ENCODE peak calls at places on chromosomes 12 and 14, in five cellular contexts. B is adrenal gland, J is tibial artery, L is pancreas, V is BJ. K is an unnamed sample.

GRCh38 chr12:130281157-130281799 is 56.4 kb upstream of the PIWIL1 start:
- DNase-seq in B (no peak), J (no peak), V (no peak), L (peak; percentile 23), K (no peak)

GRCh38 chr12:57093412-57094193 is 4.7 kb downstream of the NAB2 start:
- DNase-seq in V (no peak), L (peak; percentile 56), B (peak; percentile 84), J (peak; percentile 77), K (peak; percentile 59)

GRCh38 chr12:100860611-100861010 is 66.0 kb downstream of the ANO4 start:
- DNase-seq in V (no peak), B (peak; percentile 25), L (no peak), J (no peak), K (no peak)

GRCh38 chr14:105055736-105056302 is 9.4 kb downstream of the GPR132 start:
- DNase-seq in L (no peak), J (no peak), B (no peak), V (no peak), K (no peak)

GRCh38 chr14:61615743-61616523 is 79.4 kb upstream of the HIF1A start:
- DNase-seq in L (no peak), J (no peak), B (no peak), V (no peak), K (no peak)

GRCh38 chr14:55707365-55707804 is 127.4 kb downstream of the KTN1 start:
- DNase-seq in J (no peak), V (no peak), B (no peak), L (no peak), K (no peak)

GRCh38 chr12:105899589-105899988 is 239.2 kb downstream of the NUAK1 start:
- DNase-seq in J (no peak), V (no peak), L (no peak), B (no peak), K (no peak)

GRCh38 chr12:121507245-121507644 is 73.6 kb downstream of the KDM2B start:
- DNase-seq in B (no peak), L (no peak), J (no peak), V (no peak), K (no peak)

GRCh38 chr12:72346331-72346944 is 74.3 kb downstream of the TRHDE start:
- DNase-seq in B (peak; percentile 39), J (peak; percentile 22), V (no peak), L (peak; percentile 83), K (peak; percentile 75)

GRCh38 chr14:50714452-50715073 is 46.5 kb upstream of the SAV1 start:
- DNase-seq in J (no peak), V (no peak), B (no peak), L (no peak), K (no peak)

GRCh38 chr12:75389061-75389460 is 1.8 kb upstream of the GLIPR1L2 start:
- DNase-seq in V (no peak), J (no peak), B (no peak), L (no peak), K (no peak)

GRCh38 chr12:95337176-95337575 is 119.6 kb downstream of the VEZT start:
- DNase-seq in J (no peak), B (no peak), V (peak; percentile 62), L (no peak), K (no peak)

GRCh38 chr12:104873374-104873773 is 84.7 kb downstream of the SLC41A2 start:
- DNase-seq in J (no peak), L (no peak), B (no peak), V (no peak), K (no peak)

GRCh38 chr12:15629761-15630160 is 159.4 kb downstream of the EPS8 start:
- DNase-seq in L (no peak), V (no peak), B (no peak), J (no peak), K (no peak)

GRCh38 chr12:129531004-129531403 is 372.8 kb downstream of the TMEM132D start:
- DNase-seq in B (no peak), L (peak; percentile 34), V (no peak), J (no peak), K (peak; percentile 51)

GRCh38 chr12:98738539-98738938 is 93.4 kb downstream of the APAF1 start:
- DNase-seq in J (no peak), V (no peak), L (no peak), B (no peak), K (no peak)

GRCh38 chr14:67079836-67080235 is 109.4 kb upstream of the GARIN2 start:
- DNase-seq in L (no peak), V (no peak), B (no peak), J (no peak), K (no peak)

GRCh38 chr14:48973136-48973535 is 613.0 kb downstream of the RPS29 start:
- DNase-seq in L (no peak), B (no peak), J (no peak), V (no peak), K (no peak)

GRCh38 chr14:61119006-61119405 is 138.0 kb downstream of the SLC38A6 start:
- DNase-seq in L (no peak), B (no peak), V (no peak), J (no peak), K (no peak)

GRCh38 chr12:97561321-97562230 is 99.0 kb downstream of the RMST start:
- DNase-seq in J (no peak), L (no peak), V (no peak), B (no peak), K (no peak)

GRCh38 chr12:25800101-25800500 is 158.4 kb upstream of the RASSF8 start:
- DNase-seq in J (no peak), L (no peak), B (no peak), V (no peak), K (no peak)

GRCh38 chr14:56814468-56815074 is 4.3 kb upstream of the OTX2 start:
- DNase-seq in L (no peak), B (no peak), J (no peak), V (no peak), K (no peak)

GRCh38 chr12:19035552-19035951 is 94.0 kb upstream of the PLEKHA5 start:
- DNase-seq in B (no peak), L (no peak), V (peak; percentile 52), J (no peak), K (no peak)

GRCh38 chr14:55430024-55430690 is 10.3 kb downstream of the TBPL2 start:
- DNase-seq in B (no peak), L (peak; percentile 36), V (peak; percentile 32), J (no peak), K (peak; percentile 69)

GRCh38 chr12:132478845-132479244 is 11.1 kb upstream of the FBRSL1 start:
- DNase-seq in B (no peak), J (no peak), L (no peak), V (no peak), K (no peak)

GRCh38 chr14:54291491-54292191 is 105.2 kb upstream of the CDKN3 start:
- DNase-seq in L (no peak), V (no peak), J (no peak), B (no peak), K (peak; percentile 56)

GRCh38 chr12:112836736-112837628 is 45.4 kb downstream of the RPH3A start:
- DNase-seq in L (no peak), B (no peak), J (no peak), V (no peak), K (no peak)

GRCh38 chr12:49912846-49913245 is 9.1 kb upstream of the FAIM2 start:
- DNase-seq in B (no peak), V (no peak), J (no peak), L (no peak), K (no peak)

GRCh38 chr12:60830381-60830780 is 1234.6 kb downstream of the SLC16A7 start:
- DNase-seq in B (no peak), J (no peak), V (no peak), L (no peak), K (no peak)

GRCh38 chr12:107734139-107734538 is 26.8 kb downstream of the PRDM4 start:
- DNase-seq in V (no peak), L (no peak), J (no peak), B (no peak), K (no peak)

GRCh38 chr14:32710351-32711102 is 228.2 kb upstream of the NPAS3 start:
- DNase-seq in B (no peak), J (no peak), V (no peak), L (no peak), K (no peak)

GRCh38 chr14:98218213-98218612 is 1053.8 kb downstream of the BCL11B start:
- DNase-seq in B (no peak), V (no peak), L (no peak), J (no peak), K (no peak)

GRCh38 chr12:92596388-92596787 is 106.4 kb upstream of the PLEKHG7 start:
- DNase-seq in L (no peak), B (no peak), J (no peak), V (no peak), K (no peak)

GRCh38 chr14:96666088-96666487 is 131.1 kb upstream of the VRK1 start:
- DNase-seq in L (no peak), J (no peak), B (no peak), V (no peak), K (no peak)

GRCh38 chr12:90888316-90888715 is 66.7 kb downstream of the CCER1 start:
- DNase-seq in J (no peak), B (no peak), L (no peak), V (no peak), K (no peak)

DNA sequence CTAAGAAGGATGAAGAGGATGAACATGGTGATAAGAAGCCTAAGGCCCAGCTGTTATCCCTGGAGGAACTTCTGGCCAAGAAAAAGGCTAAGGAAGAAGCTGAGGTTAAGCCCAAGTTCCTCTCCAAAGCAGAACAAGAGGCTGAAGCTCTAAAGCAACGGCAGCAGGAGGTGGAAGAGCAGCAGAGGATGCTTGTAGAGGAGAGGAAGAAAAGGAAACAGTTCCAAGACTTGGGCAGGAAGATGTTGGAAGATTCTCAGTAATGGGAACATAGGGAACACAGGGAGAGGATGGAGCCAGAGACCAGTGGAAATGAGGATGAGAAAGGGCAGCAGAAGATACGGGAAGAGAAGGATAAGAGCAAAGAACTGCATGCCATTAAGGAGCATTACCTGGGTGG is 27.5 kb upstream of the KRT77 start:
- DNase-seq in J (no peak), L (no peak), V (no peak), B (no peak), K (no peak)
- H3K27me3 ChIP-seq in J (no peaks in the 10 kb centered on the region), L (no peaks in the 10 kb centered on the region), V (no peaks in the 10 kb centered on the region), B (no peaks in the 10 kb centered on the region), K (no peaks in the 10 kb centered on the region)

GRCh38 chr14:73802431-73803188 is 49.0 kb upstream of the PTGR2 start:
- DNase-seq in J (no peak), L (no peak), B (no peak), V (no peak), K (peak; percentile 79)
- TF ChIP-seq CTCF in J (no peak), L (no peak), B (no peak), V (no peak), K (no peak)

GRCh38 chr12:128381537-128381936 is 114.6 kb downstream of the TMEM132C start:
- DNase-seq in B (no peak), L (no peak), V (no peak), J (no peak), K (no peak)
- H3K27me3 ChIP-seq in B (no peaks in the 10 kb centered on the region), L (no peaks in the 10 kb centered on the region), V (no peaks in the 10 kb centered on the region), J (no peaks in the 10 kb centered on the region), K (no peaks in the 10 kb centered on the region)

GRCh38 chr14:94128216-94128839 is 1.1 kb downstream of the IFI27L2 start:
- DNase-seq in J (no peak), L (no peak), B (no peak), V (no peak), K (no peak)

GRCh38 chr14:94129758-94130414 is 482 bp upstream of the IFI27L2 start:
- DNase-seq in J (peak; percentile 54), L (no peak), V (no peak), B (peak; percentile 67), K (no peak)

GRCh38 chr14:94127330-94127729 is 2.1 kb downstream of the IFI27L2 start:
- DNase-seq in L (no peak), B (no peak), J (no peak), V (no peak), K (no peak)

GRCh38 chr14:94126800-94127199 is 2.6 kb downstream of the IFI27L2 start:
- DNase-seq in B (no peak), J (no peak), V (no peak), L (no peak), K (no peak)

GRCh38 chr14:94129111-94129757 is at the start of gene IFI27L2:
- DNase-seq in L (peak; percentile 27), B (peak; percentile 73), J (peak; percentile 74), V (no peak), K (peak; percentile 76)
- TF ChIP-seq CTCF in L (no peak), B (peak; percentile 40), J (peak; percentile 30), V (peak; percentile 48), K (no peak)

K was measured in Caco-2.